ENCODE peak calls at places on chromosomes 3 and 15, in nine cellular contexts. One of them, this sample, is unnamed.

GRCh38 chr3:19457449-19457848 is 309.1 kb downstream of the KCNH8 start:
- DNase-seq in activated CD4-positive, alpha-beta T cell treated with anti-CD3 and anti-CD28 coated beads, Interleukin-2, amount 10 ng/mL, durations not matched to agents 7 days and 5 days: no peak
- DNase-seq in substantia nigra: no peak
- DNase-seq in GM13977: no peak
- DNase-seq in NCI-H187 treated with DMSO at 0.1 percent for 48 hours: no peak
- DNase-seq in fibroblast of the conjunctiva: no peak
- DNase-seq in neuronal stem cell: no peak
- DNase-seq in T1000: no peak
- DNase-seq in NCI-H1092: no peak
- DNase-seq in this sample: no peak

GRCh38 chr15:71634820-71635219 is 175.5 kb upstream of the NR2E3 start:
- DNase-seq in T1000: no peak
- DNase-seq in NCI-H1092: peak
- DNase-seq in substantia nigra: no peak
- DNase-seq in GM13977: no peak
- DNase-seq in activated CD4-positive, alpha-beta T cell treated with anti-CD3 and anti-CD28 coated beads, Interleukin-2, amount 10 ng/mL, durations not matched to agents 7 days and 5 days: no peak
- DNase-seq in NCI-H187 treated with DMSO at 0.1 percent for 48 hours: peak
- DNase-seq in fibroblast of the conjunctiva: no peak
- DNase-seq in neuronal stem cell: peak
- DNase-seq in this sample: no peak

GRCh38 chr3:163056874-163057497 is 1560.4 kb downstream of the OTOL1 start:
- DNase-seq in T1000: peak
- DNase-seq in neuronal stem cell: peak
- DNase-seq in substantia nigra: no peak
- DNase-seq in activated CD4-positive, alpha-beta T cell treated with anti-CD3 and anti-CD28 coated beads, Interleukin-2, amount 10 ng/mL, durations not matched to agents 7 days and 5 days: peak
- DNase-seq in NCI-H187 treated with DMSO at 0.1 percent for 48 hours: no peak
- DNase-seq in GM13977: peak
- DNase-seq in NCI-H1092: peak
- DNase-seq in fibroblast of the conjunctiva: peak
- DNase-seq in this sample: peak

GRCh38 chr3:195761503-195762248 is 40.9 kb downstream of the MUC20 start:
- DNase-seq in T1000: no peak
- DNase-seq in GM13977: peak
- DNase-seq in NCI-H1092: no peak
- DNase-seq in activated CD4-positive, alpha-beta T cell treated with anti-CD3 and anti-CD28 coated beads, Interleukin-2, amount 10 ng/mL, durations not matched to agents 7 days and 5 days: no peak
- DNase-seq in fibroblast of the conjunctiva: no peak
- DNase-seq in substantia nigra: no peak
- DNase-seq in neuronal stem cell: no peak
- DNase-seq in NCI-H187 treated with DMSO at 0.1 percent for 48 hours: no peak
- DNase-seq in this sample: no peak

GRCh38 chr15:37813306-37813705 is 121.1 kb upstream of the TMCO5A start:
- DNase-seq in neuronal stem cell: no peak
- DNase-seq in fibroblast of the conjunctiva: no peak
- DNase-seq in NCI-H1092: no peak
- DNase-seq in NCI-H187 treated with DMSO at 0.1 percent for 48 hours: no peak
- DNase-seq in GM13977: no peak
- DNase-seq in activated CD4-positive, alpha-beta T cell treated with anti-CD3 and anti-CD28 coated beads, Interleukin-2, amount 10 ng/mL, durations not matched to agents 7 days and 5 days: no peak
- DNase-seq in T1000: no peak
- DNase-seq in substantia nigra: no peak
- DNase-seq in this sample: no peak

GRCh38 chr3:191470543-191470942 is 9.6 kb downstream of the PYDC2 start:
- DNase-seq in substantia nigra: no peak
- DNase-seq in neuronal stem cell: no peak
- DNase-seq in T1000: no peak
- DNase-seq in NCI-H1092: no peak
- DNase-seq in GM13977: no peak
- DNase-seq in activated CD4-positive, alpha-beta T cell treated with anti-CD3 and anti-CD28 coated beads, Interleukin-2, amount 10 ng/mL, durations not matched to agents 7 days and 5 days: no peak
- DNase-seq in fibroblast of the conjunctiva: no peak
- DNase-seq in NCI-H187 treated with DMSO at 0.1 percent for 48 hours: no peak
- DNase-seq in this sample: no peak

GRCh38 chr3:1469687-1470086 is 376.9 kb downstream of the CNTN6 start:
- DNase-seq in substantia nigra: no peak
- DNase-seq in NCI-H1092: no peak
- DNase-seq in NCI-H187 treated with DMSO at 0.1 percent for 48 hours: no peak
- DNase-seq in activated CD4-positive, alpha-beta T cell treated with anti-CD3 and anti-CD28 coated beads, Interleukin-2, amount 10 ng/mL, durations not matched to agents 7 days and 5 days: no peak
- DNase-seq in neuronal stem cell: no peak
- DNase-seq in T1000: no peak
- DNase-seq in GM13977: no peak
- DNase-seq in fibroblast of the conjunctiva: no peak
- DNase-seq in this sample: no peak

GRCh38 chr15:43186003-43186353 is 775 bp downstream of the CCNDBP1 start:
- DNase-seq in neuronal stem cell: no peak
- DNase-seq in substantia nigra: no peak
- DNase-seq in NCI-H187 treated with DMSO at 0.1 percent for 48 hours: no peak
- DNase-seq in T1000: no peak
- DNase-seq in fibroblast of the conjunctiva: no peak
- DNase-seq in GM13977: peak
- DNase-seq in activated CD4-positive, alpha-beta T cell treated with anti-CD3 and anti-CD28 coated beads, Interleukin-2, amount 10 ng/mL, durations not matched to agents 7 days and 5 days: peak
- DNase-seq in NCI-H1092: no peak
- DNase-seq in this sample: no peak

GRCh38 chr3:187210555-187211327 is 13.5 kb downstream of the RTP1 start:
- DNase-seq in GM13977: no peak
- DNase-seq in activated CD4-positive, alpha-beta T cell treated with anti-CD3 and anti-CD28 coated beads, Interleukin-2, amount 10 ng/mL, durations not matched to agents 7 days and 5 days: no peak
- DNase-seq in substantia nigra: no peak
- DNase-seq in NCI-H1092: no peak
- DNase-seq in neuronal stem cell: peak
- DNase-seq in NCI-H187 treated with DMSO at 0.1 percent for 48 hours: no peak
- DNase-seq in T1000: no peak
- DNase-seq in fibroblast of the conjunctiva: no peak
- DNase-seq in this sample: no peak

GRCh38 chr3:101936419-101937331 is 87.4 kb downstream of the NFKBIZ start:
- DNase-seq in activated CD4-positive, alpha-beta T cell treated with anti-CD3 and anti-CD28 coated beads, Interleukin-2, amount 10 ng/mL, durations not matched to agents 7 days and 5 days: peak
- DNase-seq in T1000: no peak
- DNase-seq in NCI-H1092: no peak
- DNase-seq in substantia nigra: no peak
- DNase-seq in GM13977: peak
- DNase-seq in fibroblast of the conjunctiva: peak
- DNase-seq in NCI-H187 treated with DMSO at 0.1 percent for 48 hours: no peak
- DNase-seq in neuronal stem cell: no peak
- DNase-seq in this sample: no peak

GRCh38 chr15:94083467-94083991 is 147.8 kb upstream of the MCTP2 start:
- DNase-seq in fibroblast of the conjunctiva: peak
- DNase-seq in neuronal stem cell: no peak
- DNase-seq in NCI-H187 treated with DMSO at 0.1 percent for 48 hours: no peak
- DNase-seq in GM13977: no peak
- DNase-seq in T1000: no peak
- DNase-seq in activated CD4-positive, alpha-beta T cell treated with anti-CD3 and anti-CD28 coated beads, Interleukin-2, amount 10 ng/mL, durations not matched to agents 7 days and 5 days: no peak
- DNase-seq in NCI-H1092: no peak
- DNase-seq in substantia nigra: no peak
- DNase-seq in this sample: no peak

GRCh38 chr3:14598143-14598569 is 53.4 kb upstream of the CCDC174 start:
- DNase-seq in GM13977: peak
- DNase-seq in neuronal stem cell: peak
- DNase-seq in T1000: peak
- DNase-seq in NCI-H1092: no peak
- DNase-seq in substantia nigra: no peak
- DNase-seq in activated CD4-positive, alpha-beta T cell treated with anti-CD3 and anti-CD28 coated beads, Interleukin-2, amount 10 ng/mL, durations not matched to agents 7 days and 5 days: peak
- DNase-seq in fibroblast of the conjunctiva: peak
- DNase-seq in NCI-H187 treated with DMSO at 0.1 percent for 48 hours: no peak
- DNase-seq in this sample: no peak

This sample was measured in NCI-H2107.